ENCODE peak calls at places on chromosomes 7 and 10, in four cellular contexts. One of them, this sample, is unnamed.

GRCh38 chr10:74502963-74503608 is 323.3 kb upstream of the KAT6B start:
- DNase-seq in cardiac muscle cell: peak
- DNase-seq in tibial nerve: no peak
- DNase-seq in right lobe of liver: no peak
- DNase-seq in this sample: no peak

GRCh38 chr7:34157137-34157536 is 251.8 kb downstream of the BMPER start:
- DNase-seq in cardiac muscle cell: no peak
- DNase-seq in right lobe of liver: no peak
- DNase-seq in tibial nerve: no peak
- DNase-seq in this sample: no peak

GRCh38 chr10:95517536-95518454 is 43.4 kb downstream of the SORBS1 start:
- DNase-seq in cardiac muscle cell: peak
- DNase-seq in right lobe of liver: no peak
- DNase-seq in tibial nerve: no peak
- DNase-seq in this sample: no peak

GRCh38 chr7:156496491-156497264 is 143.9 kb upstream of the RNF32 start:
- DNase-seq in cardiac muscle cell: no peak
- DNase-seq in tibial nerve: no peak
- DNase-seq in right lobe of liver: no peak
- DNase-seq in this sample: no peak

GRCh38 chr10:15661574-15661973 is 58.1 kb downstream of the ITGA8 start:
- DNase-seq in tibial nerve: no peak
- DNase-seq in cardiac muscle cell: no peak
- DNase-seq in right lobe of liver: no peak
- DNase-seq in this sample: no peak

GRCh38 chr7:70856889-70857511 is 274.9 kb upstream of the GALNT17 start:
- DNase-seq in cardiac muscle cell: peak
- DNase-seq in tibial nerve: peak
- DNase-seq in right lobe of liver: peak
- DNase-seq in this sample: no peak

GRCh38 chr7:149562602-149563001 is 65.0 kb upstream of the ZNF746 start:
- DNase-seq in right lobe of liver: no peak
- DNase-seq in tibial nerve: no peak
- DNase-seq in cardiac muscle cell: peak
- DNase-seq in this sample: no peak

GRCh38 chr7:128299109-128299514 is 44.6 kb downstream of the RBM28 start:
- DNase-seq in cardiac muscle cell: no peak
- DNase-seq in tibial nerve: no peak
- DNase-seq in right lobe of liver: no peak
- DNase-seq in this sample: no peak

GRCh38 chr7:135790371-135790977 is 41.9 kb upstream of the FAM180A start:
- DNase-seq in tibial nerve: no peak
- DNase-seq in right lobe of liver: no peak
- DNase-seq in cardiac muscle cell: no peak
- DNase-seq in this sample: no peak

GRCh38 chr10:78004215-78005026 is 24.9 kb downstream of the POLR3A start:
- DNase-seq in cardiac muscle cell: no peak
- DNase-seq in right lobe of liver: no peak
- DNase-seq in tibial nerve: no peak
- DNase-seq in this sample: no peak

GRCh38 chr10:6219494-6219836 is 16.7 kb downstream of the PFKFB3 start:
- DNase-seq in tibial nerve: no peak
- DNase-seq in right lobe of liver: no peak
- DNase-seq in cardiac muscle cell: no peak
- DNase-seq in this sample: no peak

GRCh38 chr7:78301361-78301760 is 502.8 kb downstream of the PHTF2 start:
- DNase-seq in right lobe of liver: no peak
- DNase-seq in tibial nerve: no peak
- DNase-seq in cardiac muscle cell: no peak
- DNase-seq in this sample: no peak

GRCh38 chr7:88095-88926 is 104.1 kb upstream of the FAM20C start:
- DNase-seq in tibial nerve: no peak
- DNase-seq in right lobe of liver: no peak
- DNase-seq in cardiac muscle cell: no peak
- DNase-seq in this sample: no peak

GRCh38 chr7:92608380-92609322 is 18.5 kb upstream of the FAM133B start:
- DNase-seq in right lobe of liver: peak
- DNase-seq in cardiac muscle cell: no peak
- DNase-seq in tibial nerve: no peak
- DNase-seq in this sample: no peak

GRCh38 chr10:28810062-28810870 is 132.9 kb downstream of the BAMBI start:
- DNase-seq in cardiac muscle cell: peak
- DNase-seq in right lobe of liver: no peak
- DNase-seq in tibial nerve: no peak
- DNase-seq in this sample: no peak

GRCh38 chr7:54260868-54261475 is 281.2 kb upstream of the VSTM2A start:
- DNase-seq in right lobe of liver: no peak
- DNase-seq in cardiac muscle cell: no peak
- DNase-seq in tibial nerve: no peak
- DNase-seq in this sample: no peak

GRCh38 chr10:79376078-79376628 is 28.9 kb downstream of the PPIF start:
- DNase-seq in cardiac muscle cell: no peak
- DNase-seq in right lobe of liver: peak
- DNase-seq in tibial nerve: no peak
- DNase-seq in this sample: peak

GRCh38 chr10:24645784-24646183 is 77.9 kb downstream of the ARHGAP21 start:
- DNase-seq in right lobe of liver: no peak
- DNase-seq in tibial nerve: no peak
- DNase-seq in cardiac muscle cell: no peak
- DNase-seq in this sample: no peak

GRCh38 chr10:54550016-54550415 is 251.0 kb downstream of the PCDH15 start:
- DNase-seq in tibial nerve: no peak
- DNase-seq in cardiac muscle cell: no peak
- DNase-seq in right lobe of liver: no peak
- DNase-seq in this sample: no peak

GRCh38 chr7:1432411-1433082 is 26.7 kb downstream of the MICALL2 start:
- DNase-seq in cardiac muscle cell: peak
- DNase-seq in right lobe of liver: peak
- DNase-seq in tibial nerve: peak
- DNase-seq in this sample: no peak

GRCh38 chr10:128693493-128694132 is 567.4 kb upstream of the MKI67 start:
- DNase-seq in cardiac muscle cell: no peak
- DNase-seq in tibial nerve: no peak
- DNase-seq in right lobe of liver: no peak
- DNase-seq in this sample: no peak

GRCh38 chr10:102837230-102837721 is at the start of gene CYP17A1:
- DNase-seq in right lobe of liver: no peak
- DNase-seq in tibial nerve: no peak
- DNase-seq in cardiac muscle cell: peak
- DNase-seq in this sample: no peak

GRCh38 chr7:81005254-81005653 is 86.4 kb upstream of the SEMA3C start:
- DNase-seq in tibial nerve: no peak
- DNase-seq in right lobe of liver: no peak
- DNase-seq in cardiac muscle cell: no peak
- DNase-seq in this sample: no peak

GRCh38 chr10:16478801-16479200 is 42.0 kb downstream of the PTER start:
- DNase-seq in tibial nerve: no peak
- DNase-seq in right lobe of liver: no peak
- DNase-seq in cardiac muscle cell: no peak
- DNase-seq in this sample: no peak

GRCh38 chr7:39428221-39428620 is 138.0 kb upstream of the YAE1 start:
- DNase-seq in cardiac muscle cell: peak
- DNase-seq in right lobe of liver: no peak
- DNase-seq in tibial nerve: no peak
- DNase-seq in this sample: no peak

GRCh38 chr10:105585215-105585614 is 944.1 kb downstream of the SORCS3 start:
- DNase-seq in tibial nerve: no peak
- DNase-seq in right lobe of liver: no peak
- DNase-seq in cardiac muscle cell: no peak
- DNase-seq in this sample: no peak

GRCh38 chr7:14839307-14839706 is 63.2 kb downstream of the DGKB start:
- DNase-seq in cardiac muscle cell: no peak
- DNase-seq in right lobe of liver: no peak
- DNase-seq in tibial nerve: no peak
- DNase-seq in this sample: no peak

GRCh38 chr7:128708824-128709223 is 30.3 kb upstream of the CALU start:
- DNase-seq in cardiac muscle cell: no peak
- DNase-seq in tibial nerve: no peak
- DNase-seq in right lobe of liver: no peak
- DNase-seq in this sample: no peak

GRCh38 chr7:21953766-21954165 is 8.1 kb upstream of the CDCA7L start:
- DNase-seq in tibial nerve: no peak
- DNase-seq in cardiac muscle cell: no peak
- DNase-seq in right lobe of liver: no peak
- DNase-seq in this sample: no peak

GRCh38 chr10:116729243-116729642 is 13.1 kb downstream of the HSPA12A start:
- DNase-seq in tibial nerve: no peak
- DNase-seq in cardiac muscle cell: no peak
- DNase-seq in right lobe of liver: no peak
- DNase-seq in this sample: no peak

GRCh38 chr7:102426268-102427031 is 6.9 kb upstream of the ORAI2 start:
- DNase-seq in right lobe of liver: peak
- DNase-seq in tibial nerve: no peak
- DNase-seq in cardiac muscle cell: no peak
- DNase-seq in this sample: no peak
- TF ChIP-seq CTCF in right lobe of liver: no peak
- TF ChIP-seq CTCF in tibial nerve: no peak
- TF ChIP-seq CTCF in cardiac muscle cell: no peak
- TF ChIP-seq CTCF in this sample: no peak

DNA sequence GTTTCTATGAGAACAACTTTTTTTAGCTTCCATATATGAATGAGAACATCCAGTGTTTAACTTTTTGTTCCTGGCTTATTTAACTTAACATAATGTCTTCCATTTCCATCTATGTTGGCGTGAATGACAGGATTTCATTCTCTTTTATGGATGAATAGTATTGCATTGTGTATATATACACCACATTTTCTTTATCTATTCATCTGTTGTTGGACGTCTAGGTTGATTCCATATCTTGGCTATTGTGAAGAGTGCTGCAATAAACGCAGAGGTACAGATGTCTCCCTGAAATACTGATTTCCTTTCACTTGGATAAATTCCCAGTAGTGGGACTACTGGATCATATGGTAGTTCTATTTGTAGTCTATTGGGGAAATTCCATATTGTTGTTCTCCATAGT is 44.3 kb upstream of the MAGI2 start:
- DNase-seq in cardiac muscle cell: no peak
- DNase-seq in tibial nerve: no peak
- DNase-seq in right lobe of liver: no peak
- DNase-seq in this sample: no peak
- TF ChIP-seq CTCF in cardiac muscle cell: no peak
- TF ChIP-seq CTCF in tibial nerve: no peak
- TF ChIP-seq CTCF in right lobe of liver: no peak
- TF ChIP-seq CTCF in this sample: no peak

GRCh38 chr10:119928411-119928810 is 35.9 kb downstream of the SEC23IP start:
- DNase-seq in cardiac muscle cell: no peak
- DNase-seq in tibial nerve: no peak
- DNase-seq in right lobe of liver: no peak
- DNase-seq in this sample: no peak

GRCh38 chr10:119932631-119933030 is 40.1 kb downstream of the SEC23IP start:
- DNase-seq in cardiac muscle cell: no peak
- DNase-seq in tibial nerve: no peak
- DNase-seq in right lobe of liver: no peak
- DNase-seq in this sample: no peak

GRCh38 chr10:119931873-119932272 is 39.3 kb downstream of the SEC23IP start:
- DNase-seq in right lobe of liver: no peak
- DNase-seq in cardiac muscle cell: no peak
- DNase-seq in tibial nerve: no peak
- DNase-seq in this sample: no peak

GRCh38 chr10:119933179-119933578 is 40.6 kb downstream of the SEC23IP start:
- DNase-seq in cardiac muscle cell: peak
- DNase-seq in right lobe of liver: no peak
- DNase-seq in tibial nerve: no peak
- DNase-seq in this sample: no peak
- TF ChIP-seq CTCF in cardiac muscle cell: peak
- TF ChIP-seq CTCF in right lobe of liver: peak
- TF ChIP-seq CTCF in tibial nerve: no peak
- TF ChIP-seq CTCF in this sample: peak

DNA sequence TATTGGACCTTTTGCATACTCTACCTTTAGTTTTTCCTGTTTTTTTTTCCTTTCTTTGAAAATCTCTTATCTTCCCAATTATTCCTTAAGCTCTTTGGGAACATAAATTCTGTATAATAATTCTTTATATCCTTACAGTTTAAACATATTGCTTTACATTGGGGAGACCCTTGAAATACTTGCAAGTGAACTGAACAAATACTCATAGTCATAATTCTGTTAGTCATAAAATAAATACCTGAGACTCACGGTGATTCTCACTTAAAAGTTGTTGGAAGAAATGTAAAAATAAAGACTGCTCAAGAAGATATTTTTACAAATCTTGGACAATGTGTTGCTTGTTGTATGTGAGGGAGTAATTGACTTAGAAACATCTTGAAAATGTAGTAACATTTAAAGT is 515.2 kb upstream of the POT1 start:
- DNase-seq in right lobe of liver: no peak
- DNase-seq in cardiac muscle cell: no peak
- DNase-seq in tibial nerve: no peak
- DNase-seq in this sample: no peak
- TF ChIP-seq CTCF in right lobe of liver: no peak
- TF ChIP-seq CTCF in cardiac muscle cell: no peak
- TF ChIP-seq CTCF in tibial nerve: no peak
- TF ChIP-seq CTCF in this sample: no peak

GRCh38 chr10:66307826-66308225 is 618.0 kb upstream of the LRRTM3 start:
- DNase-seq in tibial nerve: no peak
- DNase-seq in cardiac muscle cell: no peak
- DNase-seq in right lobe of liver: no peak
- DNase-seq in this sample: no peak
- TF ChIP-seq CTCF in tibial nerve: no peak
- TF ChIP-seq CTCF in cardiac muscle cell: no peak
- TF ChIP-seq CTCF in right lobe of liver: peak
- TF ChIP-seq CTCF in this sample: peak

This sample was measured in chondrocyte.